ENCODE peak calls at places on chromosomes 3 and 15, in nine cellular contexts. V, B, L, G, T, N, P, O and W are unnamed samples.
A peak's percentile ranks its signal among the peaks of the same experiment; 100 is the strongest.

GRCh38 chr3:30035935-30036567 is 570.4 kb upstream of the TGFBR2 start:
- DNase-seq in T (no peak), N (no peak), G (no peak), P (no peak), B (no peak), V (no peak), O (no peak), L (no peak), W (no peak)

GRCh38 chr3:156507285-156507684 is 47.6 kb downstream of the SSR3 start:
- DNase-seq in B (no peak), V (no peak), T (no peak), L (no peak), P (no peak), O (no peak), N (no peak), G (no peak), W (no peak)

GRCh38 chr3:101009386-101009785 is 16.2 kb upstream of the ABI3BP start:
- DNase-seq in V (no peak), P (no peak), G (no peak), B (no peak), T (no peak), L (no peak), N (no peak), O (no peak), W (no peak)

GRCh38 chr3:110318108-110318507 is 753.5 kb upstream of the NECTIN3 start:
- DNase-seq in B (no peak), N (no peak), O (no peak), G (no peak), T (no peak), L (no peak), P (no peak), V (no peak), W (no peak)

GRCh38 chr15:88401269-88401971 is 65.8 kb downstream of the MRPL46 start:
- DNase-seq in N (no peak), B (no peak), P (peak; percentile 66), O (no peak), V (no peak), G (no peak), T (no peak), L (no peak), W (no peak)

GRCh38 chr15:65375871-65376552 is 1.8 kb downstream of the IGDCC3 start:
- DNase-seq in O (no peak), B (no peak), T (peak; percentile 64), G (no peak), P (no peak), N (no peak), L (no peak), V (no peak), W (no peak)

GRCh38 chr15:51726302-51727073 is 11.0 kb downstream of the LYSMD2 start:
- DNase-seq in V (peak; percentile 42), B (peak; percentile 46), O (peak; percentile 80), P (peak; percentile 47), T (no peak), N (peak; percentile 54), L (peak; percentile 85), G (peak; percentile 74), W (peak; percentile 69)

GRCh38 chr3:145719118-145719517 is 441.9 kb downstream of the PLOD2 start:
- DNase-seq in T (no peak), G (no peak), L (no peak), B (no peak), V (no peak), O (no peak), N (no peak), P (no peak), W (no peak)

GRCh38 chr15:38378162-38378560 is 75.8 kb upstream of the FAM98B start:
- DNase-seq in V (no peak), B (no peak), T (no peak), L (no peak), P (peak; percentile 78), N (no peak), O (no peak), G (no peak), W (no peak)

GRCh38 chr15:29105151-29105785 is 164.4 kb downstream of the NSMCE3 start:
- DNase-seq in V (no peak), B (no peak), N (no peak), T (no peak), G (no peak), O (no peak), L (no peak), P (no peak), W (no peak)

GRCh38 chr3:123700791-123701712 is 116.2 kb upstream of the HACD2 start:
- DNase-seq in G (no peak), B (no peak), P (peak; percentile 31), O (no peak), N (no peak), T (peak; percentile 23), V (no peak), L (no peak), W (no peak)

GRCh38 chr3:169295126-169295525 is 368.4 kb downstream of the MECOM start:
- DNase-seq in B (no peak), T (no peak), P (no peak), G (peak; percentile 8), O (no peak), N (no peak), L (peak; percentile 4), V (no peak), W (no peak)